ENCODE peak calls at places on chromosomes 16 and 17, in eight cellular contexts. K, J, U, Z, Q, E, G and H are unnamed samples.

GRCh38 chr17:48294989-48295892 is 134.8 kb downstream of the SKAP1 start:
- DNase-seq in K (peak), J (no peak), U (peak), Z (no peak), Q (no peak), E (peak), G (peak), H (no peak)

GRCh38 chr16:77610496-77610895 is 111.8 kb upstream of the NUDT7 start:
- DNase-seq in K (no peak), J (no peak), U (no peak), Z (no peak), Q (no peak), E (no peak), G (no peak), H (no peak)

GRCh38 chr16:56532714-56533113 is 12.9 kb upstream of the BBS2 start:
- DNase-seq in K (no peak), J (no peak), U (no peak), Z (no peak), Q (no peak), E (no peak), G (no peak), H (no peak)

GRCh38 chr17:948284-948852 is 31.2 kb downstream of the NXN start:
- DNase-seq in K (no peak), J (no peak), U (no peak), Z (no peak), Q (no peak), E (no peak), G (peak), H (no peak)

GRCh38 chr17:21548236-21548635 is 144.1 kb upstream of the KCNJ18 start:
- DNase-seq in K (no peak), J (no peak), U (no peak), Z (no peak), Q (no peak), E (no peak), G (peak), H (no peak)

GRCh38 chr17:10713336-10713735 is 15.9 kb downstream of the ADPRM start:
- DNase-seq in K (no peak), J (no peak), U (no peak), Z (no peak), Q (no peak), E (no peak), G (peak), H (no peak)

GRCh38 chr17:76000016-76000754 is 470 bp upstream of the CDK3 start:
- DNase-seq in K (peak), J (no peak), U (no peak), Z (peak), Q (no peak), E (no peak), G (peak), H (no peak)

GRCh38 chr16:21167360-21167759 is 8.9 kb downstream of the LDAF1 start:
- DNase-seq in K (no peak), J (no peak), U (peak), Z (no peak), Q (no peak), E (no peak), G (peak), H (peak)

GRCh38 chr16:66900721-66901441 is 17.8 kb downstream of the CDH16 start:
- DNase-seq in K (no peak), J (no peak), U (no peak), Z (no peak), Q (no peak), E (no peak), G (no peak), H (no peak)

GRCh38 chr16:59854846-59855439 is 1120.8 kb upstream of the GOT2 start:
- DNase-seq in K (no peak), J (no peak), U (no peak), Z (no peak), Q (no peak), E (no peak), G (no peak), H (no peak)